ENCODE peak calls at places on chromosomes 11 and 22, in seven cellular contexts. R is stomach, A is right lobe of liver, E is Peyer's patch, U is fibroblast of villous mesenchyme, Y is NB4, X is pancreas. M is an unnamed sample.

GRCh38 chr22:36360011-36360410 is 27.8 kb downstream of the MYH9 start:
- DNase-seq in Y (no peak), R (no peak), X (no peak), A (no peak), E (no peak), U (no peak), M (no peak)

GRCh38 chr11:118572914-118573550 is 823 bp downstream of the ARCN1 start:
- DNase-seq in A (no peak), E (no peak), R (no peak), Y (peak; percentile 43), U (peak; percentile 75), X (no peak), M (no peak)

GRCh38 chr11:78932757-78933156 is 358.1 kb upstream of the NARS2 start:
- DNase-seq in X (no peak), A (no peak), Y (no peak), R (no peak), U (no peak), E (no peak), M (no peak)

GRCh38 chr11:110169738-110170137 is 76.5 kb downstream of the ZC3H12C start:
- DNase-seq in E (no peak), Y (no peak), U (no peak), A (no peak), R (no peak), X (no peak), M (no peak)

GRCh38 chr22:22397875-22398524 is 110.5 kb downstream of the ZNF280B start:
- DNase-seq in E (no peak), U (no peak), R (no peak), X (no peak), Y (no peak), A (no peak), M (no peak)

GRCh38 chr11:43316451-43316850 is 4.7 kb downstream of the API5 start:
- DNase-seq in A (no peak), R (no peak), U (peak; percentile 14), Y (peak; percentile 24), E (no peak), X (no peak), M (no peak)

GRCh38 chr11:65251476-65251875 is 10.3 kb upstream of the POLA2 start:
- DNase-seq in E (no peak), Y (no peak), U (peak; percentile 25), A (peak; percentile 38), R (no peak), X (no peak), M (no peak)

GRCh38 chr22:17237031-17237668 is 17.9 kb upstream of the ADA2 start:
- DNase-seq in Y (peak; percentile 66), E (no peak), U (no peak), A (no peak), R (no peak), X (no peak), M (no peak)

GRCh38 chr11:35390737-35391682 is 28.3 kb downstream of the SLC1A2 start:
- DNase-seq in U (peak; percentile 86), Y (peak; percentile 39), A (peak; percentile 60), X (peak; percentile 36), R (peak; percentile 59), E (peak; percentile 48), M (no peak)

GRCh38 chr11:44978961-44979331 is 28.3 kb upstream of the TP53I11 start:
- DNase-seq in X (peak; percentile 83), A (peak; percentile 82), Y (no peak), E (peak; percentile 66), U (no peak), R (peak; percentile 89), M (no peak)

GRCh38 chr11:120073196-120073595 is 64.7 kb downstream of the TRIM29 start:
- DNase-seq in Y (no peak), A (no peak), E (no peak), R (no peak), U (no peak), X (no peak), M (peak; percentile 16)

GRCh38 chr11:64947202-64947814 is 11.6 kb upstream of the GPHA2 start:
- DNase-seq in R (no peak), A (no peak), U (peak; percentile 16), Y (no peak), E (no peak), X (no peak), M (no peak)

GRCh38 chr11:95193541-95193940 is 37.5 kb downstream of the SESN3 start:
- DNase-seq in R (no peak), U (no peak), Y (no peak), X (no peak), E (no peak), A (no peak), M (no peak)

DNA sequence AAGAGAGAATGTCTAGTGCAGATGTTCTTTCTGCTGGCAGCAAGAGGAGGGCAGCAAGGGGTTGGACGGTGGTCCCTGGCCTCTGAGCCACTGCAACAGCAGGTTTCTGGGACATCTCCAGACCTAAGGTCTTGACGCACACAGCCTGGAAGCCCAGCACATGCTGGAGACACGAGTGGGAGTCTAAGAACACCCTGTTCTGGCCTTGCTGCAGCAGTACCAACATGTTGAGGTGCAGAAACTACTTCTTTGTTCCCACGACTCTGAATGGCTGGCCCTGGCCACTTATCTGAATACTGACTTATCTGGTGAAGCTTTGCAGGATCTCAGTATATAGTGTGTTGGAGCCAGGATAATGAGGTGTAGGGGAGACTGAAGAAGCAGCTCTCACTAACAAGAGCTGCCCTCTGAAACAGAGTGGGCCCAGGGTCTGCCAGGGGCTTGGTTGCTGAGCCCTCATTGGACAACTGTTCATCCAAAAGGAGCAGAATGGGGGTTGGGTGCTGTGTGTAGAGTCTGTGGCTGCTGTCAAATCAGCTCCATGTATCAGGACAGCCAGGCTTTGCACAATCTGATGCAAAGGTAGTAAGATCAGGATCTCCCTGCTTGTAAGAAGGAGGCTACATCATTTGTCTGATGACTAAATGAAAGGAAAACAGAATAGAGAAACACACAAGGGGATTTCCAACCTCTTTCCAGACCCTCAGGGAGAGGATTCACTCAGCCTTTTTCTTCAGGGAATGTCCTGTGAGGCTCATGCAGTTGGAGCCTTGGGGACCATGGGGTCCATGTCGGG is 7.0 kb downstream of the MICAL2 start:
- DNase-seq in R (no peak), Y (no peak), A (no peak), X (no peak), U (peak; percentile 55), E (no peak), M (no peak)
- H3K4me3 ChIP-seq in R (no peak overlapping the region), Y (no peak overlapping the region), A (no peak overlapping the region), X (no peak overlapping the region), U (no peak overlapping the region), E (no peak overlapping the region), M (no peak overlapping the region)

DNA sequence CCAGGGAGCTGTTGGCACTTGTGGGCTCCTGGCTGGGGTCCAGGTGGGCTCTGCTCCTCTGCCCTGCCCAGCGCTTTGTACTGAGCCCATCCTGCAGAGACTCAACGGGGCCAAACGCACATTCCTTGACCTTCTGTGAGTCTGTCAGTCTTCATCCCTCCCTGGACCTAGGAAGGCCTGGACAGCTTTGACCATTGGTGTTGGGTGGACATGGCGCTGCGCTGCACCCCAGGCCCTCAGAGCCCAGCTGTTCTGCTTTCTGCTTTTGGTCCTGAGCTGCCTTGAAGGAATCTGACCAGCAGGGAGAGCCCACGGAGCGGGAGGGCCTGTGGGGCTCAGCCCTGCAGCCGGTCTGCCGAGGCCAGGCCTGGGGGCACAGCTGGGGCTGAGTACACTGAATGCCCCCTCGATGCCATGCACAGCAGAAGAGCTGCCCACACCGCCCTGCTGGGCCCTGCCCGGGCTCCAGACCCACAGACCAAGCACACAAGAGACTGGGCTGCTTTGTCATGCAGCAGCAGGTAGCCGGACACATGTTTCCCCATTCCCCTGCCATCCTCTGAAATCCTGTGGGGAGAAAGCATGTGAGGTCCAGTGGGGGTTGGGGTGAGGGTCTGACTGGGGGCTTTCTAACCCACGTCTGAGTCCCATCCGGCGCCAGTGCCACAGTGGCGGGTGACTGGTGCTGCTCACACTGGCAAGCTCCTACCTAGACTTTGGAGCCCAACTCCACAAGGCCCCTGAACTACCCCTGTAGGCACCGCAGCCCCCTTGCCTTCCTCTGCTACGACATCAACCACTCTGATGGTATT is 24.1 kb upstream of the CCDC188 start:
- DNase-seq in U (peak; percentile 13), Y (peak; percentile 32), A (no peak), R (no peak), E (no peak), X (no peak), M (no peak)
- TF ChIP-seq CTCF in U (peak; percentile 36), Y (peak; percentile 13), A (no peak), R (no peak), E (peak; percentile 28), X (no peak), M (no peak)

GRCh38 chr22:23750744-23751440 is at the start of gene ZNF70:
- DNase-seq in Y (peak; percentile 88), E (peak; percentile 96), X (peak; percentile 91), R (peak; percentile 95), U (peak; percentile 84), A (peak; percentile 91), M (peak; percentile 91)
- H3K4me3 ChIP-seq in Y (peak within 1 kb of the TSS; percentile 90), E (peak within 1 kb of the TSS; percentile 68), X (peak within 1 kb of the TSS; percentile 69), R (peak within 1 kb of the TSS; percentile 54), U (peak within 1 kb of the TSS; percentile 89), A (peak within 1 kb of the TSS; percentile 69), M (peak within 1 kb of the TSS; percentile 78)

GRCh38 chr11:134046681-134047449 is 22.0 kb upstream of the JAM3 start:
- DNase-seq in A (peak; percentile 23), R (no peak), Y (no peak), U (no peak), X (no peak), E (no peak), M (peak; percentile 62)

GRCh38 chr11:134048028-134048427 is 20.8 kb upstream of the JAM3 start:
- DNase-seq in U (no peak), R (no peak), X (no peak), E (no peak), A (no peak), Y (no peak), M (no peak)

GRCh38 chr11:134047586-134047999 is 21.3 kb upstream of the JAM3 start:
- DNase-seq in X (no peak), E (peak; percentile 70), R (no peak), U (peak; percentile 87), Y (peak; percentile 31), A (peak; percentile 37), M (peak; percentile 93)

GRCh38 chr11:134044514-134045284 is 24.2 kb upstream of the JAM3 start:
- DNase-seq in Y (no peak), E (no peak), R (no peak), X (no peak), U (no peak), A (peak; percentile 22), M (no peak)

GRCh38 chr11:134045799-134046635 is 22.9 kb upstream of the JAM3 start:
- DNase-seq in X (no peak), E (no peak), A (peak; percentile 49), R (no peak), Y (peak; percentile 27), U (peak; percentile 31), M (peak; percentile 56)
- TF ChIP-seq CTCF in X (no peak), E (peak; percentile 17), A (no peak), R (peak; percentile 43), Y (peak; percentile 17), U (peak; percentile 54), M (peak; percentile 47)

GRCh38 chr11:111978028-111978771 is 41.1 kb downstream of the DIXDC1 start:
- DNase-seq in A (no peak), Y (no peak), U (peak; percentile 76), X (no peak), E (peak; percentile 62), R (no peak), M (no peak)
- H3K4me3 ChIP-seq in A (peak overlapping the region; percentile 49), Y (no peak overlapping the region), U (peak overlapping the region; percentile 67), X (no peak overlapping the region), E (peak overlapping the region; percentile 69), R (peak overlapping the region; percentile 66), M (peak overlapping the region; percentile 76)

GRCh38 chr22:38843201-38843715 is 570 bp downstream of the NPTXR start:
- DNase-seq in X (peak; percentile 54), Y (peak; percentile 80), R (peak; percentile 38), U (peak; percentile 73), E (peak; percentile 57), A (no peak), M (no peak)
- TF ChIP-seq CTCF in X (no peak), Y (no peak), R (peak; percentile 12), U (peak; percentile 36), E (peak; percentile 14), A (no peak), M (no peak)

M was measured in suprapubic skin.